ENCODE peak calls at places on chromosomes 4 and X, in ten cellular contexts. E, G, P, I, H, K, D, C, L and X are unnamed samples. For H3K4me1, the result is how much of the 10 kb centered on the place peaks cover.

GRCh38 chr4:146134761-146135160 is 40.8 kb upstream of the LSM6 start:
- DNase-seq in E (no peak), G (no peak), P (no peak), I (no peak), H (no peak), K (no peak), D (no peak), C (no peak), L (peak), X (no peak)

GRCh38 chr4:127124919-127125318 is 507.8 kb upstream of the INTU start:
- DNase-seq in E (no peak), G (no peak), P (no peak), I (no peak), H (no peak), K (no peak), D (peak), C (no peak), L (no peak), X (no peak)

GRCh38 chr4:20422398-20422797 is 170.7 kb downstream of the SLIT2 start:
- DNase-seq in E (no peak), G (no peak), P (peak), I (peak), H (peak), K (no peak), D (peak), C (peak), L (peak), X (no peak)

GRCh38 chr4:95761441-95761840 is 78.5 kb upstream of the PDHA2 start:
- DNase-seq in E (no peak), G (no peak), P (no peak), I (no peak), H (no peak), K (no peak), D (no peak), C (peak), L (no peak), X (no peak)

GRCh38 chrX:13167444-13168207 is 123.2 kb upstream of the FAM9C start:
- DNase-seq in E (no peak), G (no peak), P (no peak), I (no peak), H (peak), K (no peak), D (peak), C (no peak), L (no peak), X (no peak)

GRCh38 chr4:121277194-121278105 is 103.4 kb downstream of the QRFPR start:
- DNase-seq in E (no peak), G (no peak), P (no peak), I (no peak), H (peak), K (no peak), D (peak), C (peak), L (no peak), X (no peak)

GRCh38 chr4:20618729-20619128 is 81.5 kb upstream of the PACRGL start:
- DNase-seq in E (no peak), G (no peak), P (no peak), I (no peak), H (no peak), K (no peak), D (no peak), C (no peak), L (no peak), X (no peak)

GRCh38 chrX:143437439-143437838 is 79.8 kb downstream of the SPANXN3 start:
- DNase-seq in E (no peak), G (no peak), P (no peak), I (no peak), H (no peak), K (no peak), D (no peak), C (peak), L (no peak), X (no peak)

GRCh38 chr4:147498031-147498700 is 17.3 kb downstream of the EDNRA start:
- DNase-seq in E (no peak), G (no peak), P (no peak), I (no peak), H (no peak), K (no peak), D (peak), C (no peak), L (no peak), X (no peak)

GRCh38 chr4:102492531-102493241 is 8.5 kb upstream of the NFKB1 start:
- DNase-seq in E (no peak), G (no peak), P (no peak), I (no peak), H (no peak), K (no peak), D (no peak), C (no peak), L (no peak), X (no peak)

GRCh38 chrX:10447577-10448214 is 172.7 kb downstream of the MID1 start:
- DNase-seq in E (no peak), G (no peak), P (no peak), I (no peak), H (no peak), K (no peak), D (peak), C (peak), L (no peak), X (no peak)

DNA sequence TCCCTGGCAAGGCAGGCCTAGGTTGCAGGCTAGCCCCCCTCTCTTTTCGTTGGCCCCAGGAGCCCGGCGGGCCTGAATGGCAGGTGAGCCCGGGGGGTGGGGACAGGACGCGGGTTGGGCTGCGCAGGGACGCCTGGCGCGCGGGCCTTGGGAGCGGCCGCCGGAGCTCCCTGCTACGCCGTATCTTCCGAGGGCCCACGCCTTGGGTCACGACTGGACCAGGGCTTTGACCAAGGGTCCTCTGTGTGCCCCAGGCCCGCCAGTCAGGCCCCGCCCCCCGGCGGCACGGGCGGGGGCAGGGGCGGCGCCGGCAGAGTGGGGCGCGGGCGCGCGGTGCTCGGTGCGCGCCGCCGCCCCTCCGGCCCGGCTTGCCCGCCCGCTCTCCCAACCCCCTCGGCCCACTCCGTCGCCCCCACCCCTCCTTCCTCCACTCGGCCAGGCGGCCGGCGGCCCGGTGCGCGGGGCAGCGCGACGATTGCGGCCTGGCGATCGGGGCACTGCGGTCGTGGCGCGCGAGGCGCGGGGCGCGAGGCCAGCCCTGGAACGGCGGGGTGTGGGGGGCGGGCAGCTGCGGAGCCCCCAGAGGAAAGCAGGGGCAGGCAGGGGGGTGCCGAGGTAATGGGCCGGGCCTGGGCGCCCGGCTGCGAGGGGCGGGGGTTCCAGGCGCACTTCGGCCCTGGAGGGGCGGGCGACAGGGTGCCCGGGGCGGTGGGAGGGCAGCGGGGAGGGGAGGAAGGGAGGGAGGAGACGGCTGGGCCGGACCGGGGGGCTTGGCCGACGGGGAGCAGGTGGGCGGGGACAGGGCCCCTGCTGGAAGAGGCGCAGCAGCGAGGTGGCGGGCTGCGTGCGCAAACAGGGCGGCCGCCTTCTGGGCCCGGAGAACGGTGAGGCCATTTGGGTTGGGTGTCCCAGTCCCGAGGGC is at the start of gene PRRG3:
- DNase-seq in E (no peak), G (no peak), P (no peak), I (no peak), H (no peak), K (no peak), D (no peak), C (no peak), L (no peak), X (no peak)
- H3K4me3 ChIP-seq in E (no peak), G (peak), P (peak), I (no peak), H (no peak), K (peak), D (no peak), C (no peak), L (no peak), X (no peak)

DNA sequence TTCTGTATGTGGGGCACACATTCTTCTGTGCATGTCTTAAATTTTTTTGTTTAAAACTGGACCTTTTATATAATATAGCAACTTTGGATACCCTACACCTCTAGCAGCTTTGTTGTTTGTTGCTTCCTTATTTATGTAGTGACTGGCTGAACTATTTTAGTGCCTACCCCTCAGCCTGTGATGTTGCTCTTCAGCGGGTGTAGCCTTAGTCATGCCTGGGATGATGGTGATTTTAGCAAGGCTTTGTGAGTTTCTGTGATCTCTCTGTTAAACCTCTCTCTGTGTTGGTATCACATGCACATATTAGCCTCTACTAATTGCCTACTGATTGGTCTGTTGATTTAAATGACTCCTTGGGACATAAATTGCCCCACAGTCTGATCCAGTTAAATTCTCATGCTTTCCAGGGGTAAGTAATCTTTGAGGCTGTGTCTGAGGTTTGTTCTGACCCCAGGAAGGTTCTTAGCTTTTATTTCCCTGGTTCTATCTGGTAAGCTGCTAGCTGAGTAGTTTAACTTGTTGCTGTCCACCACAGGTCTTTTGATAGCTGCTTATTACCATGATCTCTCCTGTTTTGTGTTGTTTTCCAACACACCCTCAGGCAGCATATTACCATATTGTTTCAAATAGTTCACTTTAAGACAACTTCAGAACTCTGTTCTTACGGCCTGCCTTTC is 22.9 kb downstream of the USP9X start:
- DNase-seq in E (no peak), G (no peak), P (no peak), I (no peak), H (no peak), K (no peak), D (peak), C (no peak), L (no peak), X (no peak)
- H3K4me1 ChIP-seq in E (half or more), G (half or more), P (under half), I (under half), H (under half), K (under half), D (under half), C (under half), L (under half), X (under half)

GRCh38 chr4:8073206-8073863 is 85.3 kb downstream of the ABLIM2 start:
- DNase-seq in E (no peak), G (no peak), P (no peak), I (no peak), H (no peak), K (no peak), D (no peak), C (no peak), L (no peak), X (no peak)

GRCh38 chr4:8078610-8079015 is 80.0 kb downstream of the ABLIM2 start:
- DNase-seq in E (no peak), G (no peak), P (no peak), I (no peak), H (no peak), K (no peak), D (no peak), C (no peak), L (no peak), X (no peak)

GRCh38 chr4:8078109-8078494 is 80.5 kb downstream of the ABLIM2 start:
- DNase-seq in E (no peak), G (no peak), P (no peak), I (no peak), H (no peak), K (no peak), D (no peak), C (no peak), L (no peak), X (no peak)

GRCh38 chr4:8077181-8078108 is 81.2 kb downstream of the ABLIM2 start:
- DNase-seq in E (no peak), G (no peak), P (no peak), I (no peak), H (no peak), K (no peak), D (no peak), C (no peak), L (no peak), X (no peak)

GRCh38 chr4:8076023-8076422 is 82.6 kb downstream of the ABLIM2 start:
- DNase-seq in E (no peak), G (no peak), P (no peak), I (no peak), H (no peak), K (no peak), D (no peak), C (no peak), L (no peak), X (no peak)
- H3K27ac ChIP-seq in E (no peak), G (no peak), P (no peak), I (no peak), H (no peak), K (no peak), D (no peak), C (no peak), L (no peak), X (no peak)

GRCh38 chr4:174157106-174157607 is 126.3 kb downstream of the FBXO8 start:
- DNase-seq in E (no peak), G (no peak), P (no peak), I (no peak), H (no peak), K (no peak), D (no peak), C (no peak), L (no peak), X (no peak)

GRCh38 chr4:174156239-174156826 is 127.1 kb downstream of the FBXO8 start:
- DNase-seq in E (no peak), G (no peak), P (no peak), I (peak), H (peak), K (no peak), D (peak), C (peak), L (no peak), X (no peak)

GRCh38 chr4:174152717-174153466 is 130.6 kb downstream of the FBXO8 start:
- DNase-seq in E (no peak), G (no peak), P (no peak), I (no peak), H (no peak), K (no peak), D (no peak), C (no peak), L (no peak), X (no peak)

GRCh38 chr4:174154455-174154854 is 129.0 kb downstream of the FBXO8 start:
- DNase-seq in E (no peak), G (no peak), P (no peak), I (no peak), H (no peak), K (no peak), D (peak), C (peak), L (no peak), X (no peak)
- H3K4me3 ChIP-seq in E (no peak), G (peak), P (peak), I (no peak), H (no peak), K (peak), D (peak), C (peak), L (no peak), X (no peak)

GRCh38 chr4:139317635-139318034 is 15.4 kb upstream of the NDUFC1 start:
- DNase-seq in E (no peak), G (no peak), P (no peak), I (no peak), H (no peak), K (no peak), D (no peak), C (no peak), L (no peak), X (no peak)

GRCh38 chr4:139315221-139315675 is 13.0 kb upstream of the NDUFC1 start:
- DNase-seq in E (no peak), G (no peak), P (no peak), I (no peak), H (no peak), K (no peak), D (no peak), C (no peak), L (no peak), X (no peak)

GRCh38 chr4:139319571-139319970 is 17.3 kb upstream of the NDUFC1 start:
- DNase-seq in E (no peak), G (no peak), P (no peak), I (no peak), H (no peak), K (no peak), D (no peak), C (no peak), L (no peak), X (no peak)

GRCh38 chr4:139314047-139314800 is 11.9 kb upstream of the NDUFC1 start:
- DNase-seq in E (no peak), G (no peak), P (no peak), I (no peak), H (peak), K (no peak), D (no peak), C (no peak), L (no peak), X (no peak)

DNA sequence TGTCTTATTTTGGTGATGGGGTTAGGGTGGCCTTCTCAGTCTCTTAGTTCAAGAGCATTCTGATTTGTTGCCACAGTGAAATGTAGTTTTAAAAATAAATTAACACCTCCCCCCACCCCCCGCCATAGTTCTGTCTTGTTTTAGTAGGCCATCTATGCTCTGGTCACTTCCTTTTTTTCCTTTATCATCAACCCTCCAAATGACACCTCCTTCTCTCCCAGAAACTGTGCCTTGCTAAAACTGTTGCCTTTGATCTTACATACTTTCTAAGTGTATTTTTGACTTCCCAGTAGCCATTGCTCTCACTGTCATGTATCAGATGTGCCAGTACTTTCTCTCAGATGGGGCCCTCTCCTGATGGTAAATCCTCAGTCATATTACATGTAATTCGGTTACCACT is 14.5 kb upstream of the NDUFC1 start:
- DNase-seq in E (no peak), G (no peak), P (no peak), I (no peak), H (no peak), K (no peak), D (no peak), C (no peak), L (no peak), X (no peak)
- H3K4me1 ChIP-seq in E (under half), G (under half), P (under half), I (half or more), H (under half), K (half or more), D (under half), C (under half), L (under half), X (under half)